ENCODE peak calls at places on chromosomes 13 and 19, in ten cellular contexts. J is tibial nerve; N is fibroblast of mammary gland; E is CD8-positive, alpha-beta T cell; I is DMS53; F is type B pancreatic cell; D is SK-N-DZ; Y is stimulated activated CD8-positive, alpha-beta memory T cell treated with anti-CD3 and anti-CD28 coated beads, Interleukin-2, amount 100 ng/mL, for 48 hours; L is RCC 7860; P is left lung. Q is an unnamed sample.

GRCh38 chr19:11239377-11240000 is at the start of gene ANGPTL8:
- DNase-seq in N (no peak), P (no peak), D (no peak), L (no peak), F (no peak), E (no peak), I (no peak), J (no peak), Y (no peak), Q (no peak)

GRCh38 chr13:86684402-86684801 is 885.2 kb upstream of the SLITRK6 start:
- DNase-seq in D (no peak), Y (no peak), P (no peak), L (no peak), E (no peak), N (no peak), I (peak), J (no peak), F (no peak), Q (no peak)

GRCh38 chr19:3710265-3710812 is 2.2 kb downstream of the TJP3 start:
- DNase-seq in N (peak), L (peak), I (peak), F (no peak), D (no peak), J (peak), Y (no peak), E (no peak), P (peak), Q (peak)

GRCh38 chr19:24052811-24053210 is 34.2 kb upstream of the ZNF254 start:
- DNase-seq in J (no peak), E (no peak), I (no peak), L (no peak), P (no peak), D (no peak), Y (no peak), F (no peak), N (peak), Q (no peak)

GRCh38 chr13:72643339-72643989 is 84.0 kb downstream of the MZT1 start:
- DNase-seq in L (no peak), I (peak), J (peak), F (no peak), D (peak), N (peak), Y (peak), P (no peak), E (no peak), Q (peak)

GRCh38 chr13:30880756-30881155 is 25.3 kb upstream of the MEDAG start:
- DNase-seq in L (peak), N (peak), I (no peak), F (no peak), D (no peak), Y (no peak), P (no peak), J (peak), E (no peak), Q (no peak)

GRCh38 chr19:10751109-10751972 is 33.5 kb downstream of the DNM2 start:
- DNase-seq in I (no peak), N (no peak), D (no peak), E (no peak), J (no peak), Y (no peak), P (no peak), F (no peak), L (no peak), Q (peak)

GRCh38 chr19:8306235-8307054 is 1.7 kb downstream of the CD320 start:
- DNase-seq in L (no peak), N (no peak), E (no peak), F (peak), D (no peak), P (peak), Y (no peak), I (no peak), J (peak), Q (no peak)

GRCh38 chr13:85651440-85651839 is 147.8 kb downstream of the SLITRK6 start:
- DNase-seq in L (no peak), E (no peak), D (no peak), P (peak), F (no peak), Y (no peak), N (no peak), J (no peak), I (no peak), Q (no peak)

GRCh38 chr13:97226788-97227627 is 4.9 kb downstream of the MBNL2 start:
- DNase-seq in Y (no peak), D (no peak), L (no peak), F (no peak), J (no peak), I (no peak), P (no peak), E (peak), N (no peak), Q (no peak)

GRCh38 chr13:42330991-42331390 is 59.0 kb downstream of the AKAP11 start:
- DNase-seq in J (no peak), N (peak), F (no peak), E (no peak), L (no peak), Y (no peak), I (no peak), P (no peak), D (no peak), Q (no peak)

GRCh38 chr19:3178973-3179738 is 587 bp downstream of the S1PR4 start:
- DNase-seq in E (no peak), Y (peak), N (no peak), I (no peak), D (no peak), P (peak), F (no peak), L (no peak), J (no peak), Q (no peak)

GRCh38 chr19:3163230-3163886 is 15.2 kb upstream of the S1PR4 start:
- DNase-seq in N (peak), P (peak), I (peak), L (peak), J (peak), D (peak), E (peak), F (peak), Y (peak), Q (peak)

GRCh38 chr13:60329221-60329983 is 67.6 kb upstream of the TDRD3 start:
- DNase-seq in E (no peak), N (peak), Y (no peak), D (peak), P (no peak), F (no peak), I (peak), L (no peak), J (no peak), Q (peak)

GRCh38 chr19:31597616-31598015 is 248.4 kb upstream of the TSHZ3 start:
- DNase-seq in D (no peak), N (no peak), Y (no peak), F (no peak), I (no peak), P (no peak), J (no peak), L (no peak), E (no peak), Q (no peak)

GRCh38 chr19:44731081-44731480 is 17.4 kb upstream of the BCL3 start:
- DNase-seq in L (no peak), I (peak), J (no peak), N (no peak), E (no peak), Y (no peak), D (no peak), P (no peak), F (no peak), Q (no peak)

GRCh38 chr13:111047326-111047725 is 67.8 kb upstream of the ARHGEF7 start:
- DNase-seq in J (no peak), Y (no peak), L (no peak), F (no peak), P (no peak), E (no peak), D (no peak), N (no peak), I (no peak), Q (no peak)

GRCh38 chr19:40803857-40804782 is 5.1 kb downstream of the EGLN2 start:
- DNase-seq in L (no peak), Y (no peak), P (no peak), N (no peak), F (no peak), I (peak), E (peak), J (no peak), D (no peak), Q (peak)

GRCh38 chr19:2503521-2504109 is 27.7 kb downstream of the GADD45B start:
- DNase-seq in L (peak), D (no peak), E (peak), P (no peak), Y (peak), F (no peak), I (peak), N (peak), J (no peak), Q (no peak)

GRCh38 chr13:36981156-36981743 is 17.9 kb downstream of the ALG5 start:
- DNase-seq in L (peak), N (peak), Y (no peak), I (peak), D (peak), P (no peak), J (no peak), E (no peak), F (no peak), Q (no peak)

GRCh38 chr19:49877879-49878743 is 609 bp downstream of the TBC1D17 start:
- DNase-seq in D (peak), E (peak), N (peak), L (peak), P (peak), Y (peak), F (peak), J (peak), I (peak), Q (peak)

GRCh38 chr19:10553943-10554381 is 10.3 kb downstream of the ATG4D start:
- DNase-seq in L (no peak), F (no peak), E (peak), I (no peak), N (no peak), D (no peak), Y (no peak), J (no peak), P (no peak), Q (peak)

GRCh38 chr13:99617474-99618255 is 116.4 kb downstream of the TM9SF2 start:
- DNase-seq in N (peak), P (no peak), F (no peak), I (peak), L (peak), E (no peak), Y (no peak), D (no peak), J (peak), Q (no peak)

GRCh38 chr13:41059466-41059865 is 1.8 kb upstream of the WBP4 start:
- DNase-seq in I (no peak), D (no peak), E (no peak), L (no peak), P (no peak), Y (no peak), N (peak), F (no peak), J (no peak), Q (no peak)

GRCh38 chr13:47337781-47338507 is 441.1 kb upstream of the HTR2A start:
- DNase-seq in N (peak), F (no peak), E (no peak), P (no peak), J (no peak), D (no peak), L (no peak), Y (no peak), I (peak), Q (no peak)

GRCh38 chr19:12603714-12604113 is 6.9 kb downstream of the ZNF490 start:
- DNase-seq in J (no peak), L (no peak), Y (no peak), P (no peak), N (no peak), I (no peak), D (no peak), E (no peak), F (peak), Q (no peak)

GRCh38 chr13:75643182-75643581 is 7.1 kb downstream of the LMO7 start:
- DNase-seq in P (no peak), I (no peak), E (no peak), L (no peak), F (no peak), D (no peak), J (no peak), N (no peak), Y (no peak), Q (no peak)

GRCh38 chr13:41006296-41006695 is 12.8 kb downstream of the ELF1 start:
- DNase-seq in E (no peak), D (no peak), P (no peak), Y (no peak), L (no peak), J (no peak), N (no peak), I (no peak), F (no peak), Q (no peak)

GRCh38 chr13:22874839-22875238 is 305.9 kb upstream of the SGCG start:
- DNase-seq in J (no peak), Y (no peak), F (no peak), I (no peak), L (no peak), D (peak), P (no peak), E (no peak), N (no peak), Q (no peak)

GRCh38 chr13:108083056-108083455 is 132.3 kb downstream of the LIG4 start:
- DNase-seq in N (no peak), Y (no peak), E (no peak), F (no peak), I (no peak), P (no peak), D (no peak), J (no peak), L (no peak), Q (no peak)

GRCh38 chr13:34294483-34295129 is 476.7 kb downstream of the RFC3 start:
- DNase-seq in I (peak), E (no peak), Y (no peak), F (no peak), P (no peak), L (no peak), N (no peak), D (no peak), J (no peak), Q (no peak)

GRCh38 chr13:95745289-95745688 is 68.3 kb downstream of the DNAJC3 start:
- DNase-seq in Y (no peak), E (no peak), J (no peak), L (no peak), D (no peak), F (no peak), N (no peak), P (no peak), I (no peak), Q (no peak)

GRCh38 chr19:53903055-53903680 is 5.9 kb upstream of the CACNG7 start:
- DNase-seq in D (no peak), L (no peak), F (no peak), J (no peak), P (no peak), I (peak), Y (no peak), N (peak), E (no peak), Q (no peak)

GRCh38 chr19:48565090-48565489 is 13.1 kb downstream of the SULT2B1 start:
- DNase-seq in J (no peak), L (peak), E (no peak), F (no peak), D (no peak), P (no peak), Y (no peak), N (peak), I (no peak), Q (no peak)

GRCh38 chr19:42313096-42313839 is at the start of gene TMEM145:
- DNase-seq in L (no peak), Y (no peak), D (peak), I (peak), P (no peak), J (no peak), N (peak), F (no peak), E (no peak), Q (peak)

GRCh38 chr13:113420833-113421600 is 32.3 kb downstream of the ADPRHL1 start:
- DNase-seq in Y (no peak), D (no peak), P (no peak), E (no peak), I (no peak), N (no peak), F (no peak), J (no peak), L (no peak), Q (no peak)

GRCh38 chr13:20869540-20869939 is 33.0 kb downstream of the XPO4 start:
- DNase-seq in P (no peak), Y (no peak), D (no peak), L (peak), J (no peak), I (peak), E (no peak), N (peak), F (no peak), Q (no peak)

GRCh38 chr19:38216785-38217746 is 7.0 kb downstream of the DPF1 start:
- DNase-seq in L (no peak), F (no peak), E (no peak), D (peak), I (no peak), N (no peak), J (no peak), Y (no peak), P (no peak), Q (no peak)

Q was measured in HL-60.